ENCODE peak calls at places on chromosome 20, in six cellular contexts. U is brain microvascular endothelial cell; W is right lobe of liver; L is CD8-positive, alpha-beta T cell; K is NCI-H1436; J is HFF-Myc. H is an unnamed sample.

GRCh38 chr20:53935353-53936084 is 134.9 kb downstream of the BCAS1 start:
- DNase-seq in W (no peak), K (no peak), J (no peak), L (no peak), U (no peak), H (no peak)

GRCh38 chr20:22740829-22741228 is 156.5 kb upstream of the FOXA2 start:
- DNase-seq in L (no peak), W (no peak), U (no peak), J (no peak), K (no peak), H (no peak)

GRCh38 chr20:64261138-64261537 is 5.6 kb downstream of the PCMTD2 start:
- DNase-seq in J (peak), L (no peak), K (no peak), U (peak), W (no peak), H (peak)

GRCh38 chr20:53547664-53548239 is 45.9 kb downstream of the ZNF217 start:
- DNase-seq in L (peak), W (no peak), U (peak), K (peak), J (peak), H (peak)

GRCh38 chr20:40686893-40687292 is 2.1 kb downstream of the MAFB start:
- DNase-seq in L (no peak), J (no peak), W (peak), K (no peak), U (no peak), H (no peak)

GRCh38 chr20:3277686-3278465 is 38.9 kb upstream of the SLC4A11 start:
- DNase-seq in L (no peak), U (no peak), K (no peak), J (no peak), W (no peak), H (no peak)

GRCh38 chr20:47336013-47336754 is 20.3 kb downstream of the ZMYND8 start:
- DNase-seq in W (peak), L (no peak), K (no peak), U (no peak), J (peak), H (no peak)

GRCh38 chr20:53739799-53740785 is 146.5 kb upstream of the ZNF217 start:
- DNase-seq in J (no peak), L (no peak), W (no peak), U (no peak), K (no peak), H (peak)

GRCh38 chr20:37336369-37337207 is 9.4 kb upstream of the SRC start:
- DNase-seq in L (peak), U (no peak), J (no peak), W (peak), K (no peak), H (no peak)

GRCh38 chr20:35290186-35290886 is 1.9 kb downstream of the FAM83C start:
- DNase-seq in K (no peak), U (no peak), J (no peak), L (no peak), W (no peak), H (no peak)